ENCODE peak calls at places on chromosome 10, in five cellular contexts. One of them, this sample, is unnamed.

GRCh38 chr10:120414946-120415345 is 42.1 kb upstream of the PLPP4 start:
- DNase-seq in CD8-positive, alpha-beta memory T cell: no peak
- DNase-seq in IMR-90: no peak
- DNase-seq in adrenal gland: no peak
- DNase-seq in endothelial cell of umbilical vein: no peak
- DNase-seq in this sample: no peak

GRCh38 chr10:80172896-80173295 is 32.4 kb downstream of the ANXA11 start:
- DNase-seq in endothelial cell of umbilical vein: no peak
- DNase-seq in IMR-90: no peak
- DNase-seq in CD8-positive, alpha-beta memory T cell: no peak
- DNase-seq in adrenal gland: no peak
- DNase-seq in this sample: no peak

GRCh38 chr10:69749180-69750010 is 52.3 kb upstream of the COL13A1 start:
- DNase-seq in IMR-90: peak; percentile 59
- DNase-seq in adrenal gland: no peak
- DNase-seq in CD8-positive, alpha-beta memory T cell: no peak
- DNase-seq in endothelial cell of umbilical vein: no peak
- DNase-seq in this sample: no peak

GRCh38 chr10:17483079-17483478 is 28.7 kb upstream of the ST8SIA6 start:
- DNase-seq in adrenal gland: no peak
- DNase-seq in CD8-positive, alpha-beta memory T cell: no peak
- DNase-seq in IMR-90: peak; percentile 82
- DNase-seq in endothelial cell of umbilical vein: no peak
- DNase-seq in this sample: no peak

GRCh38 chr10:44287408-44287807 is 97.5 kb downstream of the CXCL12 start:
- DNase-seq in adrenal gland: no peak
- DNase-seq in IMR-90: no peak
- DNase-seq in CD8-positive, alpha-beta memory T cell: no peak
- DNase-seq in endothelial cell of umbilical vein: no peak
- DNase-seq in this sample: no peak

GRCh38 chr10:119412831-119413737 is 129.4 kb downstream of the RGS10 start:
- DNase-seq in CD8-positive, alpha-beta memory T cell: no peak
- DNase-seq in endothelial cell of umbilical vein: no peak
- DNase-seq in adrenal gland: no peak
- DNase-seq in IMR-90: peak; percentile 72
- DNase-seq in this sample: peak; percentile 82

GRCh38 chr10:43259981-43260761 is 6.7 kb downstream of the RASGEF1A start:
- DNase-seq in endothelial cell of umbilical vein: no peak
- DNase-seq in adrenal gland: peak; percentile 36
- DNase-seq in CD8-positive, alpha-beta memory T cell: no peak
- DNase-seq in IMR-90: no peak
- DNase-seq in this sample: no peak

GRCh38 chr10:126459878-126460481 is 71.7 kb upstream of the ADAM12 start:
- DNase-seq in adrenal gland: no peak
- DNase-seq in IMR-90: peak; percentile 92
- DNase-seq in endothelial cell of umbilical vein: no peak
- DNase-seq in CD8-positive, alpha-beta memory T cell: no peak
- DNase-seq in this sample: no peak

GRCh38 chr10:22251751-22252285 is 34.0 kb upstream of the EBLN1 start:
- DNase-seq in endothelial cell of umbilical vein: peak; percentile 67
- DNase-seq in IMR-90: no peak
- DNase-seq in CD8-positive, alpha-beta memory T cell: peak; percentile 68
- DNase-seq in adrenal gland: peak; percentile 65
- DNase-seq in this sample: no peak

GRCh38 chr10:30433779-30434272 is at the start of gene MAP3K8:
- DNase-seq in adrenal gland: peak; percentile 92
- DNase-seq in CD8-positive, alpha-beta memory T cell: peak; percentile 85
- DNase-seq in endothelial cell of umbilical vein: peak; percentile 97
- DNase-seq in IMR-90: peak; percentile 86
- DNase-seq in this sample: peak; percentile 96

GRCh38 chr10:7478727-7479457 is 68.1 kb upstream of the SFMBT2 start:
- DNase-seq in adrenal gland: no peak
- DNase-seq in CD8-positive, alpha-beta memory T cell: no peak
- DNase-seq in endothelial cell of umbilical vein: no peak
- DNase-seq in IMR-90: no peak
- DNase-seq in this sample: no peak

GRCh38 chr10:91366687-91367086 is 43.5 kb upstream of the HECTD2 start:
- DNase-seq in adrenal gland: no peak
- DNase-seq in IMR-90: no peak
- DNase-seq in CD8-positive, alpha-beta memory T cell: no peak
- DNase-seq in endothelial cell of umbilical vein: peak; percentile 26
- DNase-seq in this sample: no peak

GRCh38 chr10:191703-192518 is 56.7 kb downstream of the ZMYND11 start:
- DNase-seq in endothelial cell of umbilical vein: no peak
- DNase-seq in IMR-90: peak; percentile 75
- DNase-seq in adrenal gland: peak; percentile 71
- DNase-seq in CD8-positive, alpha-beta memory T cell: no peak
- DNase-seq in this sample: no peak

GRCh38 chr10:46328853-46329689 is 42.3 kb downstream of the ANTXRL start:
- DNase-seq in CD8-positive, alpha-beta memory T cell: no peak
- DNase-seq in adrenal gland: no peak
- DNase-seq in IMR-90: no peak
- DNase-seq in endothelial cell of umbilical vein: no peak
- DNase-seq in this sample: no peak

GRCh38 chr10:62057359-62057758 is 155.9 kb downstream of the ARID5B start:
- DNase-seq in CD8-positive, alpha-beta memory T cell: no peak
- DNase-seq in endothelial cell of umbilical vein: no peak
- DNase-seq in adrenal gland: no peak
- DNase-seq in IMR-90: no peak
- DNase-seq in this sample: no peak
- H3K4me3 ChIP-seq in CD8-positive, alpha-beta memory T cell: no peak overlapping the region
- H3K4me3 ChIP-seq in endothelial cell of umbilical vein: no peak overlapping the region
- H3K4me3 ChIP-seq in adrenal gland: no peak overlapping the region
- H3K4me3 ChIP-seq in IMR-90: peak overlapping the region; percentile 8
- H3K4me3 ChIP-seq in this sample: no peak overlapping the region

DNA sequence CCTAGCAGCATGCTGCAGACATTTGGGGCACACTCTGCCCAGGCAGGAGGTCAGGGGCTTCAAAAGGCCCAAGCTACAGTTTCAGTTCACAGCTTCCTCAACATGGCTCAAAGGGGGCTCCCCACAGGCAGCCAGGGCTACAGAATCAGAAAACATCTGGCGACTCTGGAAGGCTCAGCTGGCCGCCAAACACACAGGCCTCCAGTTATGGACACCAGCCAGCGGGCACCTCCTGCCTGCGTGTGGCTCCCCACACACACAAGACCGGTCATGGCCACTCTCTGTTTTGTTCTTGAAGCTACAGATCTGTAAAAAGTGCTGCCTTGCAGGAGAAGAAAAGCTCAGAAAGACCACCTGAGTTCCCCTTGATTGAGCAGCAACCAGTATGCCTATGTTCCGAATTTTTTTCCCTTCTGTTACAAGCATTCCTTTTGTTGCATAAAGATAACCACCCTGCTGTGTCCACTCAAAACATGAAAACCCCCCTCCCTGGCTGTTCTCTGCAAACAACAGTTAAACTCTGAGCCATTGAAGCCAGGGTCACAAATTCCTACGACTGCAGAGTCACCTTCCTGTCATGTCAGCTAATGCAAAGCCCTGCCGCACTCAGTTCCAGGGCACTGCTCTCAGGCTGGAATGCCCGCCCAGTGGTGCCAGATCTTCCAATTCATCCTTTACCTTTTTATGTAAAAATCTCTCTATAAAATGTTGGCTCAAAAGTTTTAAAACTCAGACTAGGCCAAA is 33.6 kb downstream of the VSTM4 start:
- DNase-seq in endothelial cell of umbilical vein: no peak
- DNase-seq in adrenal gland: peak; percentile 74
- DNase-seq in CD8-positive, alpha-beta memory T cell: no peak
- DNase-seq in IMR-90: peak; percentile 15
- DNase-seq in this sample: peak; percentile 34
- H3K4me1 ChIP-seq in endothelial cell of umbilical vein: no peaks in the 10 kb centered on the region
- H3K4me1 ChIP-seq in adrenal gland: peaks cover 70% of the 10 kb centered on the region
- H3K4me1 ChIP-seq in CD8-positive, alpha-beta memory T cell: no peaks in the 10 kb centered on the region
- H3K4me1 ChIP-seq in IMR-90: peaks cover 1% of the 10 kb centered on the region
- H3K4me1 ChIP-seq in this sample: no peaks in the 10 kb centered on the region

GRCh38 chr10:93393231-93393630 is 88.9 kb downstream of the MYOF start:
- DNase-seq in CD8-positive, alpha-beta memory T cell: no peak
- DNase-seq in adrenal gland: no peak
- DNase-seq in IMR-90: no peak
- DNase-seq in endothelial cell of umbilical vein: no peak
- DNase-seq in this sample: no peak

GRCh38 chr10:93386496-93387369 is 95.4 kb downstream of the MYOF start:
- DNase-seq in IMR-90: no peak
- DNase-seq in CD8-positive, alpha-beta memory T cell: peak; percentile 4
- DNase-seq in adrenal gland: no peak
- DNase-seq in endothelial cell of umbilical vein: no peak
- DNase-seq in this sample: no peak

GRCh38 chr10:93397020-93397419 is 85.1 kb downstream of the MYOF start:
- DNase-seq in CD8-positive, alpha-beta memory T cell: no peak
- DNase-seq in adrenal gland: no peak
- DNase-seq in endothelial cell of umbilical vein: no peak
- DNase-seq in IMR-90: peak; percentile 61
- DNase-seq in this sample: no peak

GRCh38 chr10:93390691-93391090 is 91.4 kb downstream of the MYOF start:
- DNase-seq in endothelial cell of umbilical vein: no peak
- DNase-seq in adrenal gland: no peak
- DNase-seq in CD8-positive, alpha-beta memory T cell: no peak
- DNase-seq in IMR-90: peak; percentile 26
- DNase-seq in this sample: no peak

GRCh38 chr10:93392111-93392510 is 90.0 kb downstream of the MYOF start:
- DNase-seq in endothelial cell of umbilical vein: no peak
- DNase-seq in adrenal gland: no peak
- DNase-seq in IMR-90: peak; percentile 41
- DNase-seq in CD8-positive, alpha-beta memory T cell: no peak
- DNase-seq in this sample: no peak
- H3K36me3 ChIP-seq in endothelial cell of umbilical vein: peaks cover 27% of the 10 kb centered on the region
- H3K36me3 ChIP-seq in adrenal gland: no peaks in the 10 kb centered on the region
- H3K36me3 ChIP-seq in IMR-90: peaks cover 21% of the 10 kb centered on the region
- H3K36me3 ChIP-seq in CD8-positive, alpha-beta memory T cell: no peaks in the 10 kb centered on the region
- H3K36me3 ChIP-seq in this sample: no peaks in the 10 kb centered on the region

GRCh38 chr10:3837909-3838722 is 53.1 kb upstream of the KLF6 start:
- DNase-seq in endothelial cell of umbilical vein: no peak
- DNase-seq in adrenal gland: no peak
- DNase-seq in CD8-positive, alpha-beta memory T cell: no peak
- DNase-seq in IMR-90: no peak
- DNase-seq in this sample: no peak

GRCh38 chr10:3834410-3834809 is 49.4 kb upstream of the KLF6 start:
- DNase-seq in adrenal gland: no peak
- DNase-seq in IMR-90: no peak
- DNase-seq in CD8-positive, alpha-beta memory T cell: no peak
- DNase-seq in endothelial cell of umbilical vein: no peak
- DNase-seq in this sample: no peak

GRCh38 chr10:3838723-3839437 is 53.9 kb upstream of the KLF6 start:
- DNase-seq in adrenal gland: no peak
- DNase-seq in endothelial cell of umbilical vein: no peak
- DNase-seq in IMR-90: no peak
- DNase-seq in CD8-positive, alpha-beta memory T cell: no peak
- DNase-seq in this sample: no peak

GRCh38 chr10:3835770-3836169 is 50.8 kb upstream of the KLF6 start:
- DNase-seq in CD8-positive, alpha-beta memory T cell: no peak
- DNase-seq in IMR-90: no peak
- DNase-seq in adrenal gland: no peak
- DNase-seq in endothelial cell of umbilical vein: peak; percentile 81
- DNase-seq in this sample: no peak

DNA sequence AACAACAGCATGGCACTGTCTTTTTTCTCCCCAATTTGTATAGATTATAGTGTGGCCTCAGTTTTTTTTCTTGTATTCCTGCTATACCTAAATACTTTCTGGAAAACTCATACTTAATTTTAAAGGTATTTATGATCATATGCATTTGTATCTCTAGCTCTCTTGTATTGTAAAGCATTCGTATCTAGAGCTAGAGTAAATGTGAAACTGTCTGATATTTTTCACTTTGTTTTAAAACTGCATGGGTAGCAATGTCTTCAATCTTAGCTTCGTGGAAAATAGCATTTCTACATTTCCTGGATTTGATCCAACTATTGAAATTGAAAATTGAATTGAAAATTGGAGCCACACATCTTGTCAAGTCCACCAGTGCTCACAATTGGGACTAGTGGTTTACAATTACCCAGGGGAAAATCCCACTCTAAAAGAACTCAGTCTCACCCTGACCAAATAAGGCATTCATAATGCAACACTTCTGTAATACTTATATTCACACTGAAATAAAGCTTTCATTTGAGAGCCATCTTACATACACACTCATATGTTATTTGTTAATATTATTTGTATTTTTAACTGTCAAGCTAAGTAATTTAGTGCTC is 51.3 kb upstream of the KLF6 start:
- DNase-seq in CD8-positive, alpha-beta memory T cell: no peak
- DNase-seq in adrenal gland: no peak
- DNase-seq in endothelial cell of umbilical vein: no peak
- DNase-seq in IMR-90: no peak
- DNase-seq in this sample: no peak
- H3K4me3 ChIP-seq in CD8-positive, alpha-beta memory T cell: no peak overlapping the region
- H3K4me3 ChIP-seq in adrenal gland: no peak overlapping the region
- H3K4me3 ChIP-seq in endothelial cell of umbilical vein: no peak overlapping the region
- H3K4me3 ChIP-seq in IMR-90: no peak overlapping the region
- H3K4me3 ChIP-seq in this sample: no peak overlapping the region

GRCh38 chr10:103792547-103792946 is 62.8 kb downstream of the SH3PXD2A start:
- DNase-seq in endothelial cell of umbilical vein: no peak
- DNase-seq in CD8-positive, alpha-beta memory T cell: no peak
- DNase-seq in adrenal gland: no peak
- DNase-seq in IMR-90: peak; percentile 69
- DNase-seq in this sample: no peak
- H3K4me1 ChIP-seq in endothelial cell of umbilical vein: no peaks in the 10 kb centered on the region
- H3K4me1 ChIP-seq in CD8-positive, alpha-beta memory T cell: no peaks in the 10 kb centered on the region
- H3K4me1 ChIP-seq in adrenal gland: no peaks in the 10 kb centered on the region
- H3K4me1 ChIP-seq in IMR-90: peaks cover 2% of the 10 kb centered on the region
- H3K4me1 ChIP-seq in this sample: peaks cover 43% of the 10 kb centered on the region

GRCh38 chr10:5458949-5459747 is 40.2 kb downstream of the CALML5 start:
- DNase-seq in CD8-positive, alpha-beta memory T cell: no peak
- DNase-seq in IMR-90: no peak
- DNase-seq in adrenal gland: no peak
- DNase-seq in endothelial cell of umbilical vein: no peak
- DNase-seq in this sample: no peak
- H3K36me3 ChIP-seq in CD8-positive, alpha-beta memory T cell: no peaks in the 10 kb centered on the region
- H3K36me3 ChIP-seq in IMR-90: peaks cover 17% of the 10 kb centered on the region
- H3K36me3 ChIP-seq in adrenal gland: peaks cover 32% of the 10 kb centered on the region
- H3K36me3 ChIP-seq in endothelial cell of umbilical vein: peaks cover 21% of the 10 kb centered on the region
- H3K36me3 ChIP-seq in this sample: peaks cover 8% of the 10 kb centered on the region

GRCh38 chr10:6140965-6141295 is 52.1 kb downstream of the RBM17 start:
- DNase-seq in adrenal gland: no peak
- DNase-seq in endothelial cell of umbilical vein: no peak
- DNase-seq in IMR-90: no peak
- DNase-seq in CD8-positive, alpha-beta memory T cell: no peak
- DNase-seq in this sample: no peak
- H3K4me3 ChIP-seq in adrenal gland: no peak overlapping the region
- H3K4me3 ChIP-seq in endothelial cell of umbilical vein: no peak overlapping the region
- H3K4me3 ChIP-seq in IMR-90: peak overlapping the region; percentile 54
- H3K4me3 ChIP-seq in CD8-positive, alpha-beta memory T cell: peak overlapping the region; percentile 41
- H3K4me3 ChIP-seq in this sample: no peak overlapping the region